ENCODE peak calls at places on chromosomes 7 and 10, in four cellular contexts. M, V, G and B are unnamed samples.

GRCh38 chr10:79047875-79048638 is 20.7 kb upstream of the ZMIZ1 start:
- DNase-seq in M (no peak), G (no peak), V (no peak), B (no peak)

GRCh38 chr10:22705534-22705933 is 8.8 kb downstream of the PIP4K2A start:
- DNase-seq in G (no peak), M (no peak), V (no peak), B (no peak)

GRCh38 chr7:37408885-37409248 is 39.8 kb downstream of the ELMO1 start:
- DNase-seq in M (no peak), G (no peak), V (no peak), B (no peak)

GRCh38 chr7:116499168-116500070 is at the start of gene CAV2:
- DNase-seq in M (no peak), G (peak; percentile 96), V (peak; percentile 68), B (peak; percentile 50)

GRCh38 chr7:136184719-136185118 is 207.6 kb upstream of the MTPN start:
- DNase-seq in G (no peak), M (no peak), V (no peak), B (no peak)

GRCh38 chr10:3391657-3392056 is 219.1 kb upstream of the PITRM1 start:
- DNase-seq in G (no peak), M (no peak), V (no peak), B (no peak)

GRCh38 chr10:66639351-66639750 is 286.5 kb upstream of the LRRTM3 start:
- DNase-seq in V (no peak), M (no peak), G (peak; percentile 21), B (peak; percentile 38)

GRCh38 chr10:111034598-111035310 is 42.1 kb upstream of the ADRA2A start:
- DNase-seq in M (no peak), V (no peak), G (no peak), B (peak; percentile 20)

GRCh38 chr10:75925999-75926398 is 494.6 kb downstream of the LRMDA start:
- DNase-seq in M (no peak), V (no peak), G (no peak), B (no peak)

GRCh38 chr10:15197276-15197675 is 28.8 kb upstream of the NMT2 start:
- DNase-seq in V (no peak), M (no peak), G (no peak), B (peak; percentile 74)

GRCh38 chr10:97564776-97565175 is 7.8 kb upstream of the ANKRD2 start:
- DNase-seq in M (peak; percentile 30), V (no peak), G (no peak), B (no peak)

GRCh38 chr10:87664276-87664687 is 4.6 kb downstream of the PAPSS2 start:
- DNase-seq in M (no peak), G (no peak), V (no peak), B (no peak)

GRCh38 chr7:33040803-33041516 is 21.6 kb downstream of the NT5C3A start:
- DNase-seq in G (peak; percentile 90), V (peak; percentile 20), M (no peak), B (no peak)

GRCh38 chr7:19670806-19671205 is 38.0 kb downstream of the POLR1F start:
- DNase-seq in G (no peak), V (no peak), M (no peak), B (no peak)

GRCh38 chr10:126225672-126226007 is 162.6 kb downstream of the ADAM12 start:
- DNase-seq in M (peak; percentile 56), G (no peak), V (no peak), B (no peak)

GRCh38 chr10:71635251-71635866 is 84.2 kb downstream of the C10orf105 start:
- DNase-seq in M (no peak), G (no peak), V (no peak), B (no peak)

GRCh38 chr10:34816067-34817002 is 1.2 kb upstream of the PARD3 start:
- DNase-seq in G (no peak), V (peak; percentile 47), M (no peak), B (peak; percentile 45)

GRCh38 chr7:94908204-94909022 is 1.0 kb downstream of the PPP1R9A start:
- DNase-seq in V (peak; percentile 74), G (no peak), M (no peak), B (peak; percentile 41)

GRCh38 chr10:131812736-131813604 is 87.8 kb upstream of the PPP2R2D start:
- DNase-seq in V (no peak), M (no peak), G (no peak), B (no peak)

GRCh38 chr10:6401562-6402348 is 178.3 kb downstream of the PRKCQ start:
- DNase-seq in M (peak; percentile 85), G (peak; percentile 82), V (peak; percentile 89), B (peak; percentile 94)

GRCh38 chr10:34854147-34854601 is 39.1 kb upstream of the PARD3 start:
- DNase-seq in V (no peak), G (peak; percentile 44), M (peak; percentile 43), B (peak; percentile 87)

DNA sequence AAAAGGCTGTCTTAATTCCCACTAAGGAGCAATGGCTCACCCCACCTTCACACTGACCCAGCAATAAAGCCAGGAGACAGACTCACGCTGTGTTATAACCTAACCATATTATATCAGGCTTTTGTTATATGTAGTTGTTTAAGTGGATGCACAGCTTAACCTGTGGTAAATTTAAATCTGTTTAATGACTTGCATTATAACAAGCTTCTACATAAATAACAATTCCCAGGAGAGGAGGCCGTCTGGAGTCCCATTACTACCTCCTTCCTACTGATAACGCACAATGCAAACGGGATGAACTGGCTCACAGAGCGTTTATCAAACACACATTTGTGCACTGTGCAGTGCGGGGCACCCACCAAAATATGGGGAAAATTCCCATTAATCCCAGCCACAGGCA is 102.1 kb upstream of the MGMT start:
- DNase-seq in G (no peak), V (no peak), M (no peak), B (no peak)
- H3K4me3 ChIP-seq in G (no peak overlapping the region), V (no peak overlapping the region), M (no peak overlapping the region), B (no peak overlapping the region)

GRCh38 chr7:133140994-133141595 is 59.2 kb upstream of the CHCHD3 start:
- DNase-seq in G (no peak), M (no peak), V (no peak), B (no peak)

GRCh38 chr7:133134810-133135209 is 52.9 kb upstream of the CHCHD3 start:
- DNase-seq in V (no peak), M (no peak), G (no peak), B (no peak)

GRCh38 chr7:133135451-133135850 is 53.6 kb upstream of the CHCHD3 start:
- DNase-seq in M (peak; percentile 15), G (peak; percentile 40), V (no peak), B (no peak)

DNA sequence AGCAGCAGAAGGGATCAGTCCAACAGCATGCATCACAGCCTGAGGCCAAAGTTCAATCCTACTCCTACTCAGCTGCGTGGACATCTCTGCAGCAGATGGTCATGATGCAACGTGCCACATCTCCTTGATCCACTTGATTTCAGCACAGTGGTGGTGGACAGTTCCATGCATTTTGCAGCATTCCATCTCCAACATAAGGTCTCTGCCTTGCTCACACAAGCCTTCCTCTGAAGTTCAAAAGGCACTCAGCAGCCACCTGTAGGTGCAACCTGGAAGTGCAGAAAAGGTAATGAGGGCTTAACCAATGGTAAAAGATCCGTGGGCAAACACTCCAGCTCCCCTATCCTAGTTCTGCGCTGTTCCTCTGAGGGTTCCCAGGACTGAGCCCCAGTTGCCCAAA is 57.5 kb upstream of the CHCHD3 start:
- DNase-seq in V (peak; percentile 68), G (peak; percentile 25), M (peak; percentile 52), B (peak; percentile 47)
- TF ChIP-seq CTCF in V (peak; percentile 54), G (peak; percentile 18), M (peak; percentile 68), B (peak; percentile 46)

GRCh38 chr7:71131256-71131752 is 640 bp upstream of the GALNT17 start:
- DNase-seq in V (peak; percentile 81), M (peak; percentile 2), G (peak; percentile 2), B (peak; percentile 0)

GRCh38 chr7:71135663-71136062 is 3.7 kb downstream of the GALNT17 start:
- DNase-seq in M (no peak), G (no peak), V (no peak), B (no peak)

GRCh38 chr7:71132521-71133231 is 732 bp downstream of the GALNT17 start:
- DNase-seq in G (peak; percentile 6), V (peak; percentile 45), M (no peak), B (peak; percentile 17)

GRCh38 chr7:71131753-71132520 is at the start of gene GALNT17:
- DNase-seq in G (peak; percentile 6), M (no peak), V (peak; percentile 39), B (peak; percentile 1)

DNA sequence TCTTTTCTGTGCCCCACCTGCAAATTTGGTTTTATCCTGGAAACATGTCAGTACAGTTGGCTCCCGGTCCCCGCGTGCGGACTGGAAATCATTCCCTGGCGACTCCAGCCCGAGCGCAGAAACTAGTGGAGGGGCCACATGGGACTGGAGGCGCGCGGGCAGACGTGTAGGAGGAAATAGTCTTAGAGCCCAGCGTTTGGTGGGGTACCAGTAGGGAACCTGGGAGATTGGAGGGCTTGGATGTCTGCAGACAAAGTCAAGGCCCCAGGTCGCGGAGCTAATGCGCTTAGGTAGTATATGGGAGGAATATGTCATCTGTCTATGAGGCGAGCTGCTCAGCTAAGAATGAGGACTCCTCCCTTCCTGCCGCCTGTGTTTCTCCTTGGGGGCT is 1.3 kb downstream of the GALNT17 start:
- DNase-seq in M (no peak), G (no peak), V (no peak), B (no peak)
- H3K4me3 ChIP-seq in M (no peak overlapping the region), G (no peak overlapping the region), V (peak overlapping the region; percentile 75), B (no peak overlapping the region)

DNA sequence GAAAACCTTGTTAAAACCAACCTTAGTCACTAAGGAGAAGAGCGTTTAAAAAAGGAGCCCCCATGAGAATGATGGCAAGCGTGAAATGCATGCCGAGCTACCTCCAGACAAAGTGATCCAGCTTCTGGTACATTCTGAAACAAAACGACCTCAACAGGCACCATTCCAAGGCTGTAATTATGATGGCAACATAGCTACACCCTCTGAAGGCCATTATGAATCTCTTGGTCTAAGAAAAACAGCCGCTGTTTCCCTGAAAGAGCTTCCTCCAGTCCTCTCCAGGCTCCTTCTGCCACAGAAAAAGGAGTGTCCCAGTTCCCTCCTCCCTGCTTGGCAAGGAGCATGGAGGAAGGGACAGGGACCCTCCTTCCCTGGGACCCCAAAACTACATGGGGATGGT is 50.0 kb upstream of the ABLIM1 start:
- DNase-seq in M (no peak), G (no peak), V (no peak), B (no peak)
- TF ChIP-seq CTCF in M (no peak), G (no peak), V (no peak), B (no peak)

DNA sequence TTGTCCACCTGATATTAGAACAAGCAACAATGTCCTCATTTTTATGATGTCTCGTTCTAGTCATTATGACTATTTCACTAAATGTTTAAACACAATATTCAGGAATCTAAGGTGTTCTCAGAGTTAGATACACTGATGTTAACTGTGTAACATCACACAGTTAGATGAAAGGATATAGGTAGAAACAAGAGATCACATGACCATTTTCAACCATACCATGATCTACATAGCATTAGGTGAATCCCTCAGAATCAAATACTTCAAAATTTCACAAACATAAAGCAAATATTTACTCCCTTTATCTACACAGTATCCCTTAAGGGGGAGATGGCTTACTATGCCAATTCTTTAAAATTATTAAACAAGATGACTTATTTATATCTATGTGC is 90.3 kb downstream of the ANK3 start:
- DNase-seq in G (no peak), V (no peak), M (no peak), B (no peak)
- H3K4me3 ChIP-seq in G (no peak overlapping the region), V (peak overlapping the region; percentile 14), M (no peak overlapping the region), B (no peak overlapping the region)

GRCh38 chr7:127239814-127240213 is 12.9 kb downstream of the GRM8 start:
- DNase-seq in G (no peak), V (no peak), M (no peak), B (no peak)
- TF ChIP-seq CTCF in G (no peak), V (no peak), M (no peak), B (no peak)

DNA sequence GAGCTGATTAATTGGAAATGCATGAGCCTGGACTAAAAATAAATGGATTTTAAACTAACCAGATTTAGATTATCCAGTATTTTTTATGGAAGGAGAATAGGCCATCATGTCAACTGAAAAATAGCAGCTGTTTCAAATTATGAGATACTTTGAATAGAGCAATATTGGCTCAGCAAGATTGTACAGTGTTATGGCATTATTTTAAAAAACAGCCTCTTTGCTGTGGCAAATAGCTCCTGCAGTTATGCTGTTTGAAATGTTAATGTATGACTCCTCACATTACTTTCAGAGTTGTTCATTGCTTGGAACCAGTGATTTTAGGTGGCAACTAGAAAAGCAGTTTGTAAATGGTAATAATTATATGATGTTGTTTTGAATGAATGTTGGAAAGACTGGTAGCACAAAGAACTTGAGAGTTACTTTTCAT is 244.5 kb downstream of the KIAA1217 start:
- DNase-seq in M (no peak), G (no peak), V (no peak), B (no peak)
- H3K4me3 ChIP-seq in M (no peak overlapping the region), G (no peak overlapping the region), V (no peak overlapping the region), B (no peak overlapping the region)